ENCODE peak calls at places on chromosomes 5 and 9, in six cellular contexts. P is cerebellum; V is stimulated activated CD4-positive, alpha-beta T cell treated with anti-CD3 and anti-CD28 coated beads, Interleukin-12 subunit alpha, Interleukin-12 subunit beta, amount 100 ng/mL, for 4 hours; W is T-helper 2 cell; D is bronchial epithelial cell; L is choroid plexus epithelial cell. T is an unnamed sample.

GRCh38 chr9:104783588-104783987 is 19.7 kb downstream of the NIPSNAP3B start:
- DNase-seq in W (no peak), L (no peak), D (peak), P (no peak), V (no peak), T (no peak)

GRCh38 chr5:179549973-179550510 is 312 bp upstream of the RUFY1 start:
- DNase-seq in V (no peak), W (no peak), D (peak), P (peak), L (peak), T (no peak)

GRCh38 chr5:133738271-133738670 is 125.9 kb upstream of the FSTL4 start:
- DNase-seq in W (no peak), V (no peak), P (no peak), D (peak), L (peak), T (no peak)

GRCh38 chr5:113524927-113525326 is 11.4 kb downstream of the YTHDC2 start:
- DNase-seq in P (no peak), V (no peak), D (no peak), L (no peak), W (no peak), T (no peak)

GRCh38 chr9:91162311-91162710 is 199.4 kb downstream of the AUH start:
- DNase-seq in D (peak), W (no peak), V (no peak), L (no peak), P (no peak), T (no peak)

GRCh38 chr9:136426787-136427186 is 12.9 kb downstream of the INPP5E start:
- DNase-seq in P (no peak), L (no peak), D (no peak), W (no peak), V (no peak), T (no peak)

GRCh38 chr5:10902145-10902544 is 141.1 kb upstream of the DAP start:
- DNase-seq in D (peak), W (no peak), L (peak), P (no peak), V (no peak), T (no peak)

GRCh38 chr9:89873801-89874200 is 269.0 kb downstream of the GADD45G start:
- DNase-seq in W (no peak), P (no peak), L (no peak), D (no peak), V (no peak), T (no peak)

GRCh38 chr9:106958955-106959657 is 96.1 kb downstream of the ZNF462 start:
- DNase-seq in L (no peak), W (no peak), P (no peak), D (peak), V (no peak), T (no peak)

GRCh38 chr5:85823462-85824426 is 794.0 kb upstream of the COX7C start:
- DNase-seq in W (no peak), L (no peak), P (no peak), D (no peak), V (no peak), T (no peak)

GRCh38 chr5:471750-472058 is 28.7 kb downstream of the EXOC3 start:
- DNase-seq in D (no peak), W (no peak), L (no peak), V (no peak), P (no peak), T (no peak)

GRCh38 chr5:146001544-146002185 is 65.3 kb downstream of the SH3RF2 start:
- DNase-seq in D (peak), W (no peak), P (no peak), V (no peak), L (no peak), T (no peak)

GRCh38 chr9:89440548-89440947 is 57.4 kb downstream of the SEMA4D start:
- DNase-seq in W (no peak), D (peak), L (no peak), V (no peak), P (no peak), T (no peak)

GRCh38 chr5:151601376-151601775 is 10.2 kb upstream of the FAT2 start:
- DNase-seq in V (no peak), P (no peak), W (no peak), D (no peak), L (no peak), T (no peak)

GRCh38 chr9:37969130-37969529 is 65.2 kb upstream of the SLC25A51 start:
- DNase-seq in W (no peak), V (no peak), L (peak), P (no peak), D (no peak), T (no peak)

GRCh38 chr9:128007566-128008138 is 26.9 kb upstream of the EEIG1 start:
- DNase-seq in D (peak), P (no peak), V (peak), L (peak), W (peak), T (no peak)

GRCh38 chr5:68755293-68755692 is 338.5 kb upstream of the SLC30A5 start:
- DNase-seq in P (no peak), W (no peak), D (no peak), L (no peak), V (no peak), T (no peak)

GRCh38 chr9:3992924-3993323 is 306.9 kb downstream of the GLIS3 start:
- DNase-seq in W (no peak), P (no peak), V (no peak), D (no peak), L (peak), T (no peak)

GRCh38 chr9:24245988-24246387 is 299.7 kb downstream of the IZUMO3 start:
- DNase-seq in V (no peak), D (peak), L (peak), W (no peak), P (no peak), T (no peak)

GRCh38 chr9:93143830-93144530 is 9.9 kb upstream of the NINJ1 start:
- DNase-seq in D (no peak), P (peak), V (no peak), W (peak), L (no peak), T (no peak)

GRCh38 chr5:126852104-126852531 is 75.2 kb downstream of the LMNB1 start:
- DNase-seq in L (peak), W (no peak), D (no peak), P (no peak), V (no peak), T (no peak)

GRCh38 chr9:114619205-114619758 is 8.2 kb downstream of the TMEM268 start:
- DNase-seq in W (no peak), D (peak), V (no peak), L (no peak), P (no peak), T (no peak)

GRCh38 chr9:129309041-129309430 is 131.0 kb upstream of the IER5L start:
- DNase-seq in L (no peak), P (no peak), W (no peak), V (no peak), D (no peak), T (no peak)

GRCh38 chr5:174733836-174734235 is 9.5 kb downstream of the MSX2 start:
- DNase-seq in V (no peak), P (no peak), D (no peak), L (no peak), W (no peak), T (no peak)

GRCh38 chr5:124952079-124952478 is 205.6 kb upstream of the ZNF608 start:
- DNase-seq in V (no peak), P (no peak), D (no peak), L (peak), W (no peak), T (no peak)

GRCh38 chr5:14491505-14491904 is 90.1 kb upstream of the OTULINL start:
- DNase-seq in W (no peak), V (no peak), D (no peak), P (no peak), L (peak), T (no peak)

GRCh38 chr9:132978451-132979087 is at the start of gene GFI1B:
- DNase-seq in D (no peak), W (no peak), P (no peak), L (no peak), V (no peak), T (no peak)

GRCh38 chr9:113963914-113964739 is 88.0 kb downstream of the ZNF618 start:
- DNase-seq in P (no peak), W (no peak), V (no peak), D (no peak), L (no peak), T (no peak)

GRCh38 chr9:32665101-32665500 is 29.6 kb upstream of the TAF1L start:
- DNase-seq in W (no peak), L (peak), D (peak), V (no peak), P (no peak), T (no peak)

GRCh38 chr5:178213003-178213449 is 8.7 kb downstream of the HNRNPAB start:
- DNase-seq in P (no peak), W (no peak), L (no peak), V (no peak), D (no peak), T (no peak)